ENCODE peak calls at places on chromosomes 7 and 10, in four cellular contexts. X is HFFc6, V is renal cortical epithelial cell, M is Daoy. O is an unnamed sample.

GRCh38 chr10:131536676-131537075 is 225.2 kb upstream of the TCERG1L start:
- DNase-seq in X (no peak), V (no peak), M (no peak), O (no peak)

GRCh38 chr10:97069576-97070362 is 116.0 kb downstream of the SLIT1 start:
- DNase-seq in X (peak; percentile 8), V (peak; percentile 39), M (peak; percentile 35), O (no peak)

GRCh38 chr10:119252470-119253151 is 45.2 kb downstream of the GRK5 start:
- DNase-seq in X (no peak), V (no peak), M (no peak), O (no peak)

GRCh38 chr7:68031180-68031943 is 1034.7 kb downstream of the TYW1 start:
- DNase-seq in X (no peak), V (no peak), M (no peak), O (no peak)

GRCh38 chr7:28500143-28500542 is 87.8 kb downstream of the CREB5 start:
- DNase-seq in X (no peak), V (no peak), M (no peak), O (no peak)

GRCh38 chr7:129385116-129385515 is 49.1 kb upstream of the STRIP2 start:
- DNase-seq in X (no peak), V (no peak), M (no peak), O (no peak)

GRCh38 chr10:132437511-132437910 is 40.5 kb downstream of the PWWP2B start:
- DNase-seq in X (no peak), V (no peak), M (no peak), O (no peak)

GRCh38 chr7:151993977-151994676 is 31.3 kb upstream of the GALNT11 start:
- DNase-seq in X (no peak), V (no peak), M (peak; percentile 30), O (no peak)

O was measured in AG08395.